ENCODE peak calls at places on chromosome 5, in four cellular contexts. O is spleen, I is coronary artery, S is body of pancreas. T is an unnamed sample.

GRCh38 chr5:80083115-80083890 is 48.2 kb downstream of the THBS4 start:
- DNase-seq in S (peak), O (no peak), I (peak), T (peak)

GRCh38 chr5:34789021-34789531 is 49.9 kb upstream of the TTC23L start:
- DNase-seq in O (no peak), I (no peak), S (peak), T (no peak)

GRCh38 chr5:66224773-66225553 is 80.9 kb downstream of the SREK1 start:
- DNase-seq in O (no peak), S (no peak), I (no peak), T (no peak)

GRCh38 chr5:119019431-119020348 is 31.3 kb upstream of the DTWD2 start:
- DNase-seq in O (no peak), S (peak), I (no peak), T (no peak)

GRCh38 chr5:178547052-178547666 is 43.0 kb downstream of the COL23A1 start:
- DNase-seq in O (no peak), I (no peak), S (no peak), T (no peak)

GRCh38 chr5:172150514-172151425 is 37.3 kb downstream of the STK10 start:
- DNase-seq in O (peak), S (peak), I (no peak), T (peak)

GRCh38 chr5:154485850-154486426 is 7.9 kb upstream of the HAND1 start:
- DNase-seq in O (no peak), I (no peak), S (no peak), T (no peak)

GRCh38 chr5:150140830-150141229 is 14.8 kb downstream of the PDGFRB start:
- DNase-seq in O (no peak), I (no peak), S (no peak), T (no peak)

GRCh38 chr5:169742773-169743296 is 105.8 kb downstream of the DOCK2 start:
- DNase-seq in S (no peak), O (no peak), I (no peak), T (no peak)

GRCh38 chr5:135591277-135591676 is 12.5 kb upstream of the CXCL14 start:
- DNase-seq in I (no peak), S (no peak), O (no peak), T (no peak)

GRCh38 chr5:116970318-116970717 is 395.7 kb upstream of the SEMA6A start:
- DNase-seq in O (no peak), I (no peak), S (no peak), T (no peak)

DNA sequence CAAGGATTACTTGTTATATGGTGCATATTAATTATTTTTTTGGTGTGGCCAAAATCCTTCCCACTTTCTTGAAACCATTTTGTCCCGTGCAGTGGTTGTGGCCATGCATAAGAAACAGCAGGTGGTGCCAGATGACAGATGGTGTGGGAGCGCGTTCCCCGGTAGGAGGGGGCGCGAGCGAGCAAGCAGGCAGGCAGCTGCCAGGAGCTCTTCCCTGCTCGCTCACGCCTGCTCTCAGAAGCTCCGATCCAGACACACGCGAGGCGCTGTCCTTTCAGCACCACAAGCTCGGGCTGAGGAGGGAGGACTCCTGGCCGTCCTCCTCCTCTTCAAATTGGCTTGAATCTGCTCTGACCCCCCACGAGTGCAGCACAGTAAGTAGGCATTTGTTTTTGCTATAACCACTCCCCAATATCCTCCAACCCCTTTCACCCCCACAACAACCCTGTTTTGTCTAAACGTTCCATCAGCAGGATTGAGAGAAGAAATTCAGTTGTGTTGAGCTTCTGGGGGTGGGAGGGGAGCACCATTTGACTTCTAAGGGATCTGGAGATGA is at the start of gene NSG2:
- DNase-seq in I (no peak), S (peak), O (no peak), T (peak)
- TF ChIP-seq CTCF in I (peak), S (peak), O (peak), T (peak)

DNA sequence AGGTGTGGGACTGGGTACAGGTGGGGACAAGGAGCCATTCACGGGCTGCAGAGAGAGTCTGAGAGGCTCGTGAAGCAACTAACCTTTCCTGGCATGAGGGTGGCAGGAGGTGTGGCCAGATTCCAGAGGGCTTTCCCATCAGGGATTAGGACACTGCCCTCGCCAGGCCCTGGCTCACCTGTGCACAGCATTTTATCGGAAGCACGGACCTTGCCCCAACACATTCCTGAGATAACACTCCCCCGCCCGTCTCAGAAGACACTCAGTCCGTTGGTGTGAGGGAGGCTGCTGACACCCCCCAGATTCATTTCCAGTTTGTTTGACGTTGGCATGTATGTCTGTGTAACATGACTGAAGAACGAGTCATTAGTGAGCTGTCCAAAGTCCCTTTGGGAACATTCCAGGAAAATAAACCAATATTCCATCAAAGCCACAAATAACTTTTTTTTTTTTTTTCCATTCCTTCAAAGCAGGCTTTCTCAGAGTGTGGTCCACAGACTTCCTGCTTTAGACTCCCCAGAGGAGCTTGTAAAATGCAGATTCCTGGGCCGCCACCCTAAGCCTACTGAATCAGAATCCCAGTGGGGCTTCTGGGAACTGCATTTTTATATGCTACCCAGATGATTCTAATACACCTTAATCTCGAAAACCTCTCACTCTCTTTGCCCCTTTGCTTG is 23.4 kb downstream of the WWC1 start:
- DNase-seq in O (peak), S (peak), I (no peak), T (no peak)
- TF ChIP-seq CTCF in O (no peak), S (peak), I (no peak), T (no peak)

DNA sequence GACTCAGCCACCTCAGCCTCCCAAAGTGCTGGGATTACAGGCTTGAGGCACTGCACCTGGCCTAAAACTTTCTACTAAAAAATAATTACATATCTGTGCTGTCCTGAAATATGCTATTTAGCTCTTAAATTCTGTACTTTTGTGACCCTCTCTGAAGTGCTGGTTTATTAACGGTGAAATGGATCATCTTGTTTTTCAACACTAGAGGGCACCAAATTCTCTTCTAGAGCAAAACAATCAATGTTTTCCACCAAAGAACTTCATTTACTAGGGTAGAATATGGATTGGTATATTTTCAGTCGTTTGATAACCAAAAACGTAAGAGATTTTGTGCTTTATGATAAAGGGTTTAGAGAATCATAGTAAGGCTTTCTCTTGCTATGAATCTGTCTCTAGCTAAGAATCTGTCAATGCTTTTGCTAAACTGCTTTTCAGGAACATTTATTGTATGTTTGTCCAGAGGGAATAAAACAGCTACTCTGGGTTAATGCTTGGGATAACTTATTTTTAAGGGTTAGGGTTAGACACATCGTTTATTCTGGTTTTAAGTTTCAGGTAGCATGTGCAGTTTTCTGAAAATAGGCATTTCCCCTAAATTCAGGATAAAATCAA is 63.6 kb downstream of the RNF180 start:
- DNase-seq in S (no peak), O (no peak), I (no peak), T (peak)
- TF ChIP-seq CTCF in S (peak), O (peak), I (peak), T (peak)

DNA sequence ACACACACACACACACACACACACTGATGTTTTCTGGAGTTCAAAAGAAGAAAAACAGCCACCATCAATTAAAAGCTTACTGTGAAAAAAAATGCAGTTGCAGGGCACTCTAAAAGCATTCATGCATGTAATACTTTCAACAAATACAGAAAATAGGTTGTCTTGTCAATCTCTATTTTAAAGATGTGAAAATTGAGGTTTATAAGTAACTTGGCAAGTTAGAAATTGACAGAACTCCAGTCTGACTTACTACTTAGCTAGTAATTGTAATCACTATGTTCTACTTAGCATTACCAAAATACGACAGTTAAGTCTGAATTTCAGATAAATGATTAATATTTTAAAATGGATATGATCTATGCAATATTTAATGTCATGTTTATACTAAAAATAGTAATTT is 412.2 kb upstream of the NMUR2 start:
- DNase-seq in S (no peak), O (no peak), I (no peak), T (no peak)
- TF ChIP-seq CTCF in S (no peak), O (no peak), I (no peak), T (no peak)

GRCh38 chr5:173970878-173971650 is 17.9 kb upstream of the C5orf47 start:
- DNase-seq in I (no peak), S (no peak), O (no peak), T (no peak)
- TF ChIP-seq CTCF in I (no peak), S (no peak), O (no peak), T (peak)

GRCh38 chr5:42745426-42745825 is 11.2 kb upstream of the CCDC152 start:
- DNase-seq in S (no peak), O (no peak), I (no peak), T (no peak)
- TF ChIP-seq CTCF in S (no peak), O (no peak), I (no peak), T (peak)

GRCh38 chr5:44862808-44863207 is 54.1 kb downstream of the MRPS30 start:
- DNase-seq in I (no peak), S (no peak), O (no peak), T (peak)
- TF ChIP-seq CTCF in I (no peak), S (no peak), O (peak), T (peak)

DNA sequence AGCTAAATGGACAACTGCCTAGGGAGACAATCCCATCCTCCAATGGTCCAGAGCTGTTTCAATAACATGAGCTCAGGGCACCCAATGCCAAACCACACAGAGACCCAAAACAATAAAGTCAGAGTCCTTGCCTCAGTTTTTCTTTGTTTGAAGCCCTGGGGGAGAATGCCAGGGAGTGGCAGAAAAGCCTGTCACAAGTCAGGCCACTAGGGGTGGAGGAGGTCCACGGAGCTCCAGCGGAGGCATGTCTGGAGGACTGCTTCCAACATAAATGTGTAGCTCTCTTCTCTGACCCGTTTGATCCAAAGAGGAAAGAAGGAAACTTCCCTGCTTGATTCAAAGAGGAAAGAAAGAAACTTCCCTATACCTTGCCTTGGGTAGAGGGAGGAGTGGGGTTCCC is 175.3 kb downstream of the HSPA4 start:
- DNase-seq in I (no peak), S (no peak), O (no peak), T (no peak)
- TF ChIP-seq CTCF in I (no peak), S (no peak), O (no peak), T (no peak)

T was measured in GM13977.